ENCODE peak calls at places on chromosomes 3 and 15, in six cellular contexts. N is COR-L47; I is RCC 7860; H is stimulated activated CD4-positive, alpha-beta T cell treated with anti-CD3 and anti-CD28 coated beads, Interleukin-4, amount 100 ng/mL, for 24 hours; U is effector CD4-positive, alpha-beta T cell; P is CD8-positive, alpha-beta T cell. C is an unnamed sample.

GRCh38 chr15:93173369-93173768 is 84.4 kb upstream of the RGMA start:
- DNase-seq in N (no peak), I (no peak), H (no peak), U (no peak), P (no peak), C (no peak)

GRCh38 chr3:72909591-72909990 is 21.7 kb downstream of the GXYLT2 start:
- DNase-seq in N (no peak), I (no peak), H (no peak), U (no peak), P (no peak), C (no peak)

GRCh38 chr15:75749820-75750219 is 37.2 kb upstream of the CSPG4 start:
- DNase-seq in N (no peak), I (no peak), H (no peak), U (no peak), P (no peak), C (no peak)

GRCh38 chr15:53197426-53197839 is 407.3 kb upstream of the ONECUT1 start:
- DNase-seq in N (peak; percentile 72), I (peak; percentile 15), H (peak; percentile 11), U (no peak), P (no peak), C (no peak)

GRCh38 chr3:129345971-129346370 is 67.3 kb downstream of the HMCES start:
- DNase-seq in N (no peak), I (no peak), H (no peak), U (no peak), P (no peak), C (no peak)

GRCh38 chr3:111667621-111668239 is 72.6 kb upstream of the ZBED2 start:
- DNase-seq in N (no peak), I (peak; percentile 16), H (peak; percentile 74), U (peak; percentile 62), P (peak; percentile 52), C (peak; percentile 86)

GRCh38 chr3:196688349-196688748 is 23.7 kb downstream of the CEP19 start:
- DNase-seq in N (peak; percentile 48), I (no peak), H (no peak), U (no peak), P (no peak), C (no peak)

GRCh38 chr3:50138266-50139230 is 16.6 kb upstream of the SEMA3F start:
- DNase-seq in N (peak; percentile 9), I (no peak), H (no peak), U (no peak), P (no peak), C (no peak)

GRCh38 chr15:37031198-37031597 is 69.2 kb downstream of the MEIS2 start:
- DNase-seq in N (no peak), I (no peak), H (no peak), U (no peak), P (no peak), C (no peak)

GRCh38 chr3:146581877-146582508 is 23.2 kb downstream of the PLSCR5 start:
- DNase-seq in N (no peak), I (no peak), H (no peak), U (no peak), P (no peak), C (no peak)

GRCh38 chr15:25905140-25905539 is 42.0 kb upstream of the ATP10A start:
- DNase-seq in N (no peak), I (peak; percentile 84), H (peak; percentile 55), U (no peak), P (no peak), C (no peak)